ENCODE peak calls at places on chromosomes 5 and 9, in five cellular contexts. B, H, E, X and K are unnamed samples.

GRCh38 chr9:133786371-133786753 is 48.2 kb upstream of the SARDH start:
- DNase-seq in B (no peak), H (no peak), E (no peak), X (no peak), K (no peak)

GRCh38 chr9:93133641-93134017 is 422 bp downstream of the NINJ1 start:
- DNase-seq in B (peak), H (peak), E (peak), X (peak), K (no peak)

GRCh38 chr5:170745481-170746061 is 38.0 kb upstream of the GABRP start:
- DNase-seq in B (no peak), H (no peak), E (no peak), X (no peak), K (no peak)

GRCh38 chr9:115643948-115644727 is 509.5 kb upstream of the PAPPA start:
- DNase-seq in B (no peak), H (no peak), E (no peak), X (no peak), K (no peak)

GRCh38 chr9:104094534-104095020 is 468 bp downstream of the SMC2 start:
- DNase-seq in B (no peak), H (no peak), E (no peak), X (no peak), K (no peak)

GRCh38 chr5:96280946-96281393 is 152.1 kb downstream of the PCSK1 start:
- DNase-seq in B (no peak), H (no peak), E (no peak), X (no peak), K (no peak)

GRCh38 chr5:98173334-98173733 is 600.1 kb upstream of the RGMB start:
- DNase-seq in B (peak), H (no peak), E (no peak), X (no peak), K (no peak)

GRCh38 chr9:82597225-82598158 is 465.4 kb downstream of the RASEF start:
- DNase-seq in B (peak), H (no peak), E (no peak), X (no peak), K (no peak)

GRCh38 chr5:9365501-9365900 is 180.4 kb downstream of the SEMA5A start:
- DNase-seq in B (no peak), H (no peak), E (no peak), X (no peak), K (no peak)

GRCh38 chr5:174294891-174295620 is 249.6 kb downstream of the NSG2 start:
- DNase-seq in B (no peak), H (no peak), E (no peak), X (peak), K (no peak)

GRCh38 chr9:112556497-112557085 is 70.0 kb downstream of the KIAA1958 start:
- DNase-seq in B (peak), H (no peak), E (peak), X (no peak), K (no peak)

GRCh38 chr5:89293849-89294248 is 410.9 kb upstream of the MEF2C start:
- DNase-seq in B (peak), H (no peak), E (no peak), X (no peak), K (no peak)

GRCh38 chr5:96172436-96172835 is 210.8 kb upstream of the ELL2 start:
- DNase-seq in B (peak), H (no peak), E (no peak), X (no peak), K (no peak)

GRCh38 chr9:137156567-137157375 is 13.1 kb downstream of the LRRC26 start:
- DNase-seq in B (peak), H (no peak), E (peak), X (no peak), K (no peak)

GRCh38 chr5:154884424-154884823 is 26.0 kb downstream of the CNOT8 start:
- DNase-seq in B (no peak), H (no peak), E (no peak), X (no peak), K (no peak)

GRCh38 chr9:33032865-33033264 is 7.8 kb downstream of the DNAJA1 start:
- DNase-seq in B (no peak), H (no peak), E (no peak), X (no peak), K (no peak)

GRCh38 chr9:18672706-18673105 is 198.8 kb downstream of the ADAMTSL1 start:
- DNase-seq in B (no peak), H (no peak), E (no peak), X (no peak), K (no peak)

GRCh38 chr5:58887721-58888409 is 305.0 kb downstream of the RAB3C start:
- DNase-seq in B (peak), H (peak), E (no peak), X (peak), K (no peak)

GRCh38 chr5:133420440-133421301 is 191.7 kb downstream of the FSTL4 start:
- DNase-seq in B (no peak), H (no peak), E (no peak), X (no peak), K (no peak)

GRCh38 chr9:77021289-77021927 is 2.0 kb downstream of the FOXB2 start:
- DNase-seq in B (no peak), H (no peak), E (no peak), X (no peak), K (no peak)

GRCh38 chr5:132471006-132471907 is 19.3 kb downstream of the IRF1 start:
- DNase-seq in B (no peak), H (no peak), E (no peak), X (no peak), K (no peak)

GRCh38 chr9:109447329-109448076 is 50.6 kb downstream of the PTPN3 start:
- DNase-seq in B (no peak), H (no peak), E (no peak), X (no peak), K (no peak)

GRCh38 chr5:128881609-128882008 is 83.7 kb upstream of the SLC27A6 start:
- DNase-seq in B (no peak), H (no peak), E (no peak), X (no peak), K (no peak)

GRCh38 chr5:10590226-10591047 is 26.6 kb downstream of the ANKRD33B start:
- DNase-seq in B (peak), H (no peak), E (peak), X (no peak), K (no peak)

GRCh38 chr9:22111176-22111870 is 102.2 kb upstream of the CDKN2B start:
- DNase-seq in B (no peak), H (no peak), E (no peak), X (no peak), K (no peak)

GRCh38 chr5:67021031-67021430 is 175.6 kb downstream of the CD180 start:
- DNase-seq in B (no peak), H (no peak), E (no peak), X (no peak), K (no peak)
- H3K27ac ChIP-seq in B (no peak), H (no peak), E (no peak), X (peak), K (no peak)

GRCh38 chr5:80136751-80137272 is 101.7 kb downstream of the THBS4 start:
- DNase-seq in B (no peak), H (no peak), E (no peak), X (peak), K (no peak)
- H3K27ac ChIP-seq in B (no peak), H (no peak), E (no peak), X (no peak), K (no peak)

GRCh38 chr9:38066907-38067610 is 2.0 kb downstream of the SHB start:
- DNase-seq in B (peak), H (peak), E (no peak), X (peak), K (no peak)
- H3K27ac ChIP-seq in B (no peak), H (peak), E (peak), X (peak), K (peak)

DNA sequence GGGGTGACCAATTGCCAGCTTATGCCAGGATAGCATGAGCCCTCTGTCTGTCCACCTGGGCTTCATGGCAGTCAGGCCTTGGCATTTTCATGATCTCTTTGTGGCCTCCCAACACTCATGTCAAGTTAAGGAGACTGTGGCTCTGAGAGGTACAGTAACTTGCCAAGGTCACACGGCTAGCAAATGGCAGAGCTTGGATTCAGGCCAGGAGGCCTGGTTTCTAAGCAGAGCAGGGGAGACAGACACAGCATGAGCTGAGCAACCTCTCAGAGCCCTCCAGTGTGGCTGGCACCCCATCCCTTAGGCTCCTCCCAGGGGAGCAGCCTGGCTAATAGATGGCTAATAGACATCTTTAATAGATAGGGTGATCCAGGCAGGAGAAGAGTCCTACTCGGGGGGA is 4.0 kb downstream of the SYNPO start:
- DNase-seq in B (no peak), H (peak), E (no peak), X (no peak), K (no peak)
- H3K27ac ChIP-seq in B (peak), H (peak), E (peak), X (peak), K (no peak)

GRCh38 chr5:179858241-179858585 is 404 bp downstream of the MRNIP start:
- DNase-seq in B (peak), H (no peak), E (no peak), X (no peak), K (no peak)

GRCh38 chr5:179860301-179860700 is 1.7 kb upstream of the MRNIP start:
- DNase-seq in B (no peak), H (no peak), E (no peak), X (no peak), K (no peak)

GRCh38 chr5:179862296-179862695 is 3.7 kb upstream of the MRNIP start:
- DNase-seq in B (no peak), H (no peak), E (no peak), X (no peak), K (no peak)

GRCh38 chr5:179862891-179863290 is 4.3 kb upstream of the MRNIP start:
- DNase-seq in B (no peak), H (no peak), E (no peak), X (no peak), K (no peak)

GRCh38 chr5:179858586-179859427 is at the start of gene MRNIP:
- DNase-seq in B (peak), H (peak), E (peak), X (peak), K (peak)
- H3K27ac ChIP-seq in B (peak), H (peak), E (peak), X (peak), K (peak)

DNA sequence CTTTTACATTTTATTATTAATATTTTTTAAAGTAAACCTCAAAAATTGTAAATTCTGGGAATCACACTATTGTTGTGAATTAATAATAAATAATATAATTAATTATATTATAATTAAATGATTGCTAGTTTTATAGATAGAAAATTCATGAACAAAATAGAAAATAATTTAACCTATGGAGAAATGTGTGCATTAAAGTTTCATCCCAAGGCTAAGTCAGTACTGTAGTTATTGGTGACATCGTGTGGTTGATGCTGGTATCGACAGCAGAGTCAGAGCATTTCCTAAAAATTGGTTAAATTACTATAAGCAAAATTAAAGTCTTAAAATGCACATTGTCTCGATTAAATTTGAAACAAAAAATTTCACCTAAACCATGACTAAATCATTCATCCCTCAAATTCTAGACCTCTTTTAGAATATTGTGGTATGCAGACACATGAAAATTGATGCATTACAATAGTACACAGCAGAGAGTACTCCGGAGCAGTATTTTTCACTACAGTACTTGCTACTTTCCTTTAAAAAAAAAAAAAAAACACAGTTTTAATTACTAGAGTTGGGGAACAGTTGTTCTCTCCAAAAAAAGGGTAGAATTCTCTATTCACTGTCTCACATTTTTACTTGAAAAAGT is 73.9 kb downstream of the RORB start:
- DNase-seq in B (peak), H (no peak), E (peak), X (no peak), K (peak)
- H3K27ac ChIP-seq in B (peak), H (no peak), E (no peak), X (no peak), K (no peak)

DNA sequence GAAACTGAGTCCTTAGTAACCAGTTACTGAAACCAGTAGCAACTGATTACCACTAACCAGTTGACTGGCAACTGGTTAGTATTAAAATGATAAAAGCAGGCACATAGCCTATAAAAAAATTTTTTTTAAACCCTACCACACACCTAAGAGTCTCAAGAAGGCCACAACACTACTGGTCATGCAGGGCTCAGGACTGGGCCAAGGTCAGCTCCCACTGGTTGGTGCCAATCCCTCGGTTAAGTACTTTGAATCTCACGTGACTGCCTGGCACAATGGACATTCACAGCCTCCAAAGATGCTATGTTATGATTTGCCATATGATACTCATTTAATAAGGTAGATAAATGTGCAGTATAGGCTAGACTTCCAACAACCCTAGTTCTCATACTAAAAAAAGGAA is 8.5 kb downstream of the ANKH start:
- DNase-seq in B (no peak), H (no peak), E (no peak), X (no peak), K (no peak)
- H3K27ac ChIP-seq in B (peak), H (no peak), E (no peak), X (no peak), K (no peak)

DNA sequence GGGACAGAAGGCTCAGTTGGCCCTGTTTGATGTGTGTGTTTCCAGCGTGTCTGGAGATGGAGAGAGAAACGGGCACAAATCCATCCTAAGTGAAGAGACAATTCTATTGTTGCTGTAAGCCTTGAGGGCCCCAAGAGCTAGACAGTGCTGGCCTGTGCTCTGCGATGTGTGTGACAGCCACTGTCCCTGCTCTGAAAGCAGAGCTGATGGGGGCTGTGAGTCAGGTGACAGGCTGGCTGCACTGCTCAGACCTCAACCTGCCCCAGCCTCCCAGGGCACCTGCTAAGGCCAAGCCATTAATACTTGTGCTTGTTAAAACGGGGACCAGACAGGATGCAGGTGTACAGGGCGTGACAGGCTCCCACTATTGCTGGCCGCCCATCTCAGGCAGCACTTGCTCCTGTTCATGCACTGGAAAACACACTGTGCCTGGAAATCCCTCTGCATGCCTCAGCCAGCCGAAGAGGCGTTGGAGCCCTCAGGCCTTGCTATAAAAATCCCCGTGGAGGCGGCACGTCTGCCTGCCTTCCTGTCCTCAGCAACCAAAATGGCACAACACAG is 44.6 kb upstream of the SEMA4D start:
- DNase-seq in B (no peak), H (no peak), E (no peak), X (peak), K (no peak)
- H3K27ac ChIP-seq in B (no peak), H (no peak), E (no peak), X (no peak), K (no peak)